ENCODE peak calls at places on chromosomes 5 and 9, in ten cellular contexts. E is hippocampal formation; Q is activated T-cell treated with anti-CD3 and anti-CD28 coated beads, Interleukin-2, amount 50 U/mL, for 72 hours; I is activated CD4-positive, alpha-beta T cell treated with anti-CD3 and anti-CD28 coated beads, Interleukin-2, amount 50 U/mL, for 1 hour; W is breast epithelium; R is cerebellar cortex; H is mesendoderm; Y is spleen; O is stimulated activated CD8-positive, alpha-beta memory T cell treated with anti-CD3 and anti-CD28 coated beads, Interleukin-2, amount 100 ng/mL, for 48 hours; V is B cell. M is an unnamed sample.

GRCh38 chr5:59264641-59265245 is 628.8 kb downstream of the PDE4D start:
- DNase-seq in Y (no peak), E (no peak), R (no peak), V (no peak), H (peak; percentile 67), W (no peak), Q (no peak), I (no peak), O (no peak), M (no peak)

GRCh38 chr5:142825378-142826089 is 55.4 kb downstream of the ARHGAP26 start:
- DNase-seq in E (no peak), Q (no peak), O (no peak), R (no peak), Y (no peak), W (no peak), V (no peak), I (no peak), H (no peak), M (no peak)

GRCh38 chr5:124065508-124065907 is 553.5 kb downstream of the CSNK1G3 start:
- DNase-seq in O (no peak), E (no peak), H (no peak), Y (no peak), V (no peak), I (no peak), W (no peak), R (no peak), Q (no peak), M (no peak)

GRCh38 chr5:73297430-73297829 is 124.4 kb downstream of the TMEM174 start:
- DNase-seq in W (no peak), Y (no peak), Q (no peak), V (no peak), H (no peak), R (no peak), E (no peak), I (no peak), O (no peak), M (no peak)

GRCh38 chr5:95901676-95902646 is 59.7 kb downstream of the ELL2 start:
- DNase-seq in H (peak; percentile 28), R (no peak), Y (no peak), W (no peak), V (no peak), I (no peak), E (no peak), O (no peak), Q (no peak), M (no peak)

GRCh38 chr5:99879791-99880511 is 655.2 kb upstream of the FAM174A start:
- DNase-seq in H (no peak), W (no peak), O (no peak), R (no peak), Q (no peak), I (no peak), Y (peak; percentile 21), E (no peak), V (no peak), M (no peak)

GRCh38 chr9:110897899-110898298 is 140.4 kb downstream of the LPAR1 start:
- DNase-seq in Q (no peak), H (no peak), V (no peak), W (no peak), R (no peak), I (no peak), E (no peak), Y (no peak), O (no peak), M (no peak)

GRCh38 chr9:114989600-114990410 is 59.4 kb upstream of the TNFSF8 start:
- DNase-seq in Y (no peak), O (peak; percentile 48), V (no peak), Q (peak; percentile 79), E (no peak), H (no peak), W (no peak), I (peak; percentile 14), R (no peak), M (no peak)

GRCh38 chr5:72066658-72067057 is 40.6 kb upstream of the MAP1B start:
- DNase-seq in O (no peak), W (no peak), R (no peak), E (no peak), I (no peak), H (peak; percentile 79), Q (no peak), V (no peak), Y (no peak), M (no peak)

GRCh38 chr5:78698218-78698751 is 49.7 kb upstream of the LHFPL2 start:
- DNase-seq in V (no peak), R (no peak), E (no peak), H (no peak), I (no peak), Q (no peak), O (no peak), W (no peak), Y (no peak), M (no peak)

GRCh38 chr9:21576331-21577189 is 94.4 kb upstream of the IFNE start:
- DNase-seq in V (no peak), H (peak; percentile 93), Q (peak; percentile 62), W (no peak), Y (no peak), R (no peak), O (no peak), I (peak; percentile 7), E (no peak), M (no peak)

GRCh38 chr9:111839387-111839786 is 44.6 kb upstream of the SHOC1 start:
- DNase-seq in R (no peak), Y (peak; percentile 79), E (no peak), O (no peak), Q (peak; percentile 5), V (no peak), I (no peak), W (no peak), H (no peak), M (no peak)

GRCh38 chr9:32764139-32764538 is 19.2 kb upstream of the TMEM215 start:
- DNase-seq in R (no peak), I (no peak), W (no peak), V (no peak), H (no peak), E (no peak), O (no peak), Y (no peak), Q (no peak), M (no peak)

GRCh38 chr5:131814990-131815389 is 18.2 kb upstream of the FNIP1 start:
- DNase-seq in R (no peak), Q (no peak), E (no peak), I (no peak), Y (no peak), W (no peak), O (no peak), H (peak; percentile 93), V (no peak), M (no peak)

GRCh38 chr5:134595458-134595838 is 37.2 kb downstream of the SAR1B start:
- DNase-seq in H (no peak), E (no peak), O (no peak), V (no peak), W (no peak), Q (no peak), R (no peak), Y (no peak), I (no peak), M (no peak)

GRCh38 chr5:122499617-122500016 is 187.6 kb downstream of the SNCAIP start:
- DNase-seq in Y (no peak), W (no peak), Q (no peak), V (no peak), R (no peak), E (no peak), H (no peak), O (no peak), I (no peak), M (no peak)

GRCh38 chr5:81302596-81302995 is 1.2 kb downstream of the ZCCHC9 start:
- DNase-seq in R (no peak), H (no peak), W (no peak), E (no peak), I (no peak), Q (no peak), O (no peak), Y (no peak), V (no peak), M (no peak)

GRCh38 chr5:71782771-71783770 is 64.0 kb downstream of the CARTPT start:
- DNase-seq in O (peak; percentile 40), R (peak; percentile 91), Y (peak; percentile 77), Q (peak; percentile 63), E (peak; percentile 72), H (peak; percentile 88), V (peak; percentile 39), I (peak; percentile 23), W (peak; percentile 79), M (peak; percentile 70)

GRCh38 chr9:109176386-109176785 is 9.3 kb upstream of the FRRS1L start:
- DNase-seq in Q (no peak), H (no peak), Y (no peak), W (no peak), I (no peak), V (no peak), O (no peak), R (no peak), E (no peak), M (no peak)

GRCh38 chr9:87957839-87958238 is 16.5 kb downstream of the CDK20 start:
- DNase-seq in H (no peak), W (no peak), V (no peak), R (no peak), E (no peak), O (no peak), Y (no peak), I (no peak), Q (no peak), M (no peak)

GRCh38 chr5:132055441-132055807 is 5.0 kb upstream of the IL3 start:
- DNase-seq in E (no peak), R (no peak), O (no peak), V (no peak), Q (no peak), I (no peak), Y (no peak), H (no peak), W (no peak), M (no peak)

GRCh38 chr5:135977375-135977928 is 22.7 kb upstream of the LECT2 start:
- DNase-seq in R (peak; percentile 15), I (peak; percentile 30), Y (peak; percentile 87), E (peak; percentile 9), W (no peak), O (peak; percentile 39), H (peak; percentile 90), V (peak; percentile 26), Q (peak; percentile 71), M (peak; percentile 78)

GRCh38 chr9:114150608-114151007 is 4.7 kb upstream of the COL27A1 start:
- DNase-seq in I (no peak), Y (no peak), E (no peak), O (no peak), W (no peak), R (no peak), H (no peak), V (no peak), Q (no peak), M (no peak)

GRCh38 chr9:34992376-34992951 is 2.9 kb downstream of the DNAJB5 start:
- DNase-seq in R (no peak), V (no peak), W (no peak), E (no peak), O (peak; percentile 44), Y (peak; percentile 71), Q (peak; percentile 61), H (peak; percentile 87), I (peak; percentile 18), M (no peak)

GRCh38 chr9:118529210-118529609 is 825.0 kb downstream of the TLR4 start:
- DNase-seq in H (peak; percentile 8), V (no peak), R (no peak), I (no peak), W (no peak), O (no peak), Y (no peak), E (no peak), Q (no peak), M (no peak)

GRCh38 chr5:93572101-93572772 is 8.8 kb downstream of the NR2F1-AS1 start:
- DNase-seq in O (no peak), H (no peak), W (no peak), Y (no peak), E (no peak), R (no peak), Q (no peak), V (no peak), I (no peak), M (no peak)

GRCh38 chr5:135443329-135443960 is 3.7 kb downstream of the DCANP1 start:
- DNase-seq in Y (no peak), O (no peak), E (no peak), I (no peak), Q (no peak), R (no peak), V (no peak), W (no peak), H (no peak), M (no peak)

GRCh38 chr9:89408628-89409101 is 89.2 kb downstream of the SEMA4D start:
- DNase-seq in Q (peak; percentile 66), I (peak; percentile 72), H (no peak), Y (peak; percentile 92), R (no peak), O (no peak), V (peak; percentile 50), E (peak; percentile 44), W (no peak), M (no peak)